ENCODE peak calls at places on chromosomes 16 and 17, in six cellular contexts. One of them, this sample, is unnamed.

GRCh38 chr17:69286257-69286656 is 40.7 kb downstream of the ABCA5 start:
- DNase-seq in T47D: no peak
- DNase-seq in GM13976: no peak
- DNase-seq in NCI-H1436 treated with DMSO at 0.1 percent for 48 hours: no peak
- DNase-seq in stimulated activated CD8-positive, alpha-beta memory T cell treated with anti-CD3 and anti-CD28 coated beads, Interleukin-4, amount 100 ng/mL, for 1 hour: no peak
- DNase-seq in EH: peak; percentile 2
- DNase-seq in this sample: no peak

GRCh38 chr17:15436399-15437369 is 30.7 kb downstream of the CDRT4 start:
- DNase-seq in NCI-H1436 treated with DMSO at 0.1 percent for 48 hours: no peak
- DNase-seq in stimulated activated CD8-positive, alpha-beta memory T cell treated with anti-CD3 and anti-CD28 coated beads, Interleukin-4, amount 100 ng/mL, for 1 hour: no peak
- DNase-seq in T47D: no peak
- DNase-seq in EH: peak; percentile 47
- DNase-seq in GM13976: no peak
- DNase-seq in this sample: no peak

GRCh38 chr16:52256310-52257078 is 290.4 kb downstream of the TOX3 start:
- DNase-seq in EH: no peak
- DNase-seq in GM13976: no peak
- DNase-seq in NCI-H1436 treated with DMSO at 0.1 percent for 48 hours: no peak
- DNase-seq in stimulated activated CD8-positive, alpha-beta memory T cell treated with anti-CD3 and anti-CD28 coated beads, Interleukin-4, amount 100 ng/mL, for 1 hour: no peak
- DNase-seq in T47D: no peak
- DNase-seq in this sample: no peak

GRCh38 chr16:626787-627457 is 3.9 kb upstream of the WFIKKN1 start:
- DNase-seq in NCI-H1436 treated with DMSO at 0.1 percent for 48 hours: no peak
- DNase-seq in stimulated activated CD8-positive, alpha-beta memory T cell treated with anti-CD3 and anti-CD28 coated beads, Interleukin-4, amount 100 ng/mL, for 1 hour: no peak
- DNase-seq in T47D: no peak
- DNase-seq in EH: peak; percentile 98
- DNase-seq in GM13976: no peak
- DNase-seq in this sample: peak; percentile 84

GRCh38 chr17:34156401-34156740 is 98.7 kb upstream of the CCL2 start:
- DNase-seq in GM13976: peak; percentile 21
- DNase-seq in NCI-H1436 treated with DMSO at 0.1 percent for 48 hours: no peak
- DNase-seq in T47D: no peak
- DNase-seq in EH: no peak
- DNase-seq in stimulated activated CD8-positive, alpha-beta memory T cell treated with anti-CD3 and anti-CD28 coated beads, Interleukin-4, amount 100 ng/mL, for 1 hour: no peak
- DNase-seq in this sample: no peak

GRCh38 chr16:87525352-87525751 is 32.5 kb upstream of the ZCCHC14 start:
- DNase-seq in stimulated activated CD8-positive, alpha-beta memory T cell treated with anti-CD3 and anti-CD28 coated beads, Interleukin-4, amount 100 ng/mL, for 1 hour: no peak
- DNase-seq in GM13976: no peak
- DNase-seq in NCI-H1436 treated with DMSO at 0.1 percent for 48 hours: no peak
- DNase-seq in T47D: no peak
- DNase-seq in EH: no peak
- DNase-seq in this sample: no peak

GRCh38 chr17:16301963-16302855 is 51.1 kb downstream of the CENPV start:
- DNase-seq in GM13976: no peak
- DNase-seq in stimulated activated CD8-positive, alpha-beta memory T cell treated with anti-CD3 and anti-CD28 coated beads, Interleukin-4, amount 100 ng/mL, for 1 hour: no peak
- DNase-seq in NCI-H1436 treated with DMSO at 0.1 percent for 48 hours: no peak
- DNase-seq in EH: no peak
- DNase-seq in T47D: no peak
- DNase-seq in this sample: no peak

GRCh38 chr16:62261760-62262159 is 225.5 kb upstream of the CDH8 start:
- DNase-seq in NCI-H1436 treated with DMSO at 0.1 percent for 48 hours: no peak
- DNase-seq in EH: no peak
- DNase-seq in T47D: no peak
- DNase-seq in stimulated activated CD8-positive, alpha-beta memory T cell treated with anti-CD3 and anti-CD28 coated beads, Interleukin-4, amount 100 ng/mL, for 1 hour: no peak
- DNase-seq in GM13976: no peak
- DNase-seq in this sample: no peak

GRCh38 chr17:63635787-63636186 is 13.6 kb downstream of the MAP3K3 start:
- DNase-seq in EH: no peak
- DNase-seq in stimulated activated CD8-positive, alpha-beta memory T cell treated with anti-CD3 and anti-CD28 coated beads, Interleukin-4, amount 100 ng/mL, for 1 hour: no peak
- DNase-seq in GM13976: no peak
- DNase-seq in T47D: no peak
- DNase-seq in NCI-H1436 treated with DMSO at 0.1 percent for 48 hours: no peak
- DNase-seq in this sample: no peak

This sample was measured in smooth muscle cell of the brain vasculature.